ENCODE peak calls at places on chromosomes 13 and 19, in eight cellular contexts. O is HCT116, K is HepG2, L is lower leg skin, V is esophagus squamous epithelium, X is tibial nerve, F is H1, N is uterus. Q is an unnamed sample.

GRCh38 chr13:114049026-114049425 is 75.2 kb upstream of the C13orf46 start:
- DNase-seq in O (no peak), K (no peak), L (no peak), V (no peak), X (no peak), F (no peak), N (no peak), Q (no peak)

GRCh38 chr19:1130801-1131717 is 27.3 kb downstream of the GPX4 start:
- DNase-seq in O (no peak), K (no peak), L (no peak), V (no peak), X (no peak), F (no peak), N (no peak), Q (no peak)

GRCh38 chr19:2291185-2291751 is 9.3 kb upstream of the PEAK3 start:
- DNase-seq in O (no peak), K (no peak), L (no peak), V (no peak), X (no peak), F (no peak), N (no peak), Q (no peak)

GRCh38 chr13:64540468-64540867 is 2689.7 kb downstream of the PCDH9 start:
- DNase-seq in O (no peak), K (no peak), L (no peak), V (no peak), X (no peak), F (no peak), N (no peak), Q (no peak)

GRCh38 chr13:87295636-87296035 is 375.5 kb upstream of the SLITRK5 start:
- DNase-seq in O (no peak), K (no peak), L (no peak), V (no peak), X (no peak), F (no peak), N (no peak), Q (no peak)

GRCh38 chr19:39420769-39421168 is 8.3 kb downstream of the PLEKHG2 start:
- DNase-seq in O (no peak), K (no peak), L (no peak), V (no peak), X (no peak), F (no peak), N (no peak), Q (no peak)

GRCh38 chr19:45224645-45225044 is 20.6 kb downstream of the EXOC3L2 start:
- DNase-seq in O (no peak), K (no peak), L (no peak), V (no peak), X (no peak), F (no peak), N (no peak), Q (no peak)

GRCh38 chr13:25295228-25295627 is 6.2 kb upstream of the NUP58 start:
- DNase-seq in O (no peak), K (no peak), L (no peak), V (no peak), X (no peak), F (no peak), N (no peak), Q (no peak)

GRCh38 chr13:110225609-110226008 is 81.3 kb downstream of the COL4A1 start:
- DNase-seq in O (no peak), K (no peak), L (no peak), V (no peak), X (no peak), F (no peak), N (no peak), Q (no peak)

GRCh38 chr19:20616071-20616470 is 45.3 kb downstream of the ZNF626 start:
- DNase-seq in O (no peak), K (no peak), L (no peak), V (no peak), X (no peak), F (no peak), N (no peak), Q (no peak)
- TF ChIP-seq CTCF in O (no peak), K (no peak), L (no peak), V (no peak), X (no peak), F (no peak), N (no peak), Q (no peak)

GRCh38 chr19:46718157-46718933 is 1.4 kb upstream of the PRKD2 start:
- DNase-seq in O (no peak), K (no peak), L (no peak), V (no peak), X (no peak), F (no peak), N (no peak), Q (no peak)
- TF ChIP-seq POLR2A in O (no peak), K (no peak), L (no peak), V (no peak), X (no peak), F (no peak), N (no peak), Q (no peak)

DNA sequence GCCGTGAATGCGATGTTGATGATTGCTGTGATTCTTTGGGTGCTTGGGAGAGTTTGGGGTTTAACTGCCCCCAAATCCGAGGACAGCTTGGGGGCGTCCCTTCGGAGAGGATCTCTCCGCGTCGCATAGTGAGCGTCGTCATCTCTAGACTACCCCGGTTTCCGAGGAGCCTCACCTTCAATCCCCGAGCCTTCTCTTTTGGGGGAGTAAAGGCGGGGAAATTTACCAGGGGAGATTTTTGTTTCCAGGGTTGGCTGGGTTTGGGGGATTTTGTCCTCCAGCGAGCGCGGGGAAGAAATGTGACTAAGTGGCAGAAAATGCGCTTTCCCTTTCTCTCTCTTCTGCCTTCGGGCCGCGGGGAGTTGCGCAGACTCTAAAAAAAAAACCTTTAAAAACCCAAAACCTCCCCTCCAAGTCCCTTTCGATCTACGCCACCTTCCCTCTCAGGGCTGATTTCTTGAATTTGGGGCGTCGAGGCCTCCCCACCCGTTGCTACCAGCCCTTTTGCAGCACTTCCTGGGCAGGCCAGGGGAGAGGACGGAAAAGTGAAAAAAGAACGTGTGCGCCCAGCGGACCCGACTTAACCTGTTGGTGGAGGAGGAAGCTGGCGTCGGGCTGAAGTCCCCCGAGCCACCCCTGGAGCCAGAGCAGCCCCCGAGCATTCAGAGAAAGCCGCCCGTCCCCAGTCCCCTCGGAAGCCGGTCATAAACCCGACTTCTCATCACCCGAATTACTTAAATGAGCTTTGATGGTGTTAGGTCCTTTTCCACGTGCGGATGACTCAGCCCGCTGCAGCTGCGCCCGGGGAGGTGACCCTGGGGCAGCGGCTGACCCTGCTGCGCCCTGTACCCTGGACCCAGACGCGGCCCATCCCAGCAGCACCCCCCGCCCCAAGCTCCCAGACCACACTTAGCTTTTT is 17.7 kb downstream of the NFIX start:
- DNase-seq in O (no peak), K (peak; percentile 52), L (peak; percentile 74), V (no peak), X (peak; percentile 73), F (no peak), N (peak; percentile 84), Q (no peak)
- H3K4me3 ChIP-seq in O (peak overlapping the region; percentile 28), K (no peak overlapping the region), L (peak overlapping the region; percentile 7), V (peak overlapping the region; percentile 61), X (peak overlapping the region; percentile 46), F (no peak overlapping the region), N (peak overlapping the region; percentile 39), Q (peak overlapping the region; percentile 29)

DNA sequence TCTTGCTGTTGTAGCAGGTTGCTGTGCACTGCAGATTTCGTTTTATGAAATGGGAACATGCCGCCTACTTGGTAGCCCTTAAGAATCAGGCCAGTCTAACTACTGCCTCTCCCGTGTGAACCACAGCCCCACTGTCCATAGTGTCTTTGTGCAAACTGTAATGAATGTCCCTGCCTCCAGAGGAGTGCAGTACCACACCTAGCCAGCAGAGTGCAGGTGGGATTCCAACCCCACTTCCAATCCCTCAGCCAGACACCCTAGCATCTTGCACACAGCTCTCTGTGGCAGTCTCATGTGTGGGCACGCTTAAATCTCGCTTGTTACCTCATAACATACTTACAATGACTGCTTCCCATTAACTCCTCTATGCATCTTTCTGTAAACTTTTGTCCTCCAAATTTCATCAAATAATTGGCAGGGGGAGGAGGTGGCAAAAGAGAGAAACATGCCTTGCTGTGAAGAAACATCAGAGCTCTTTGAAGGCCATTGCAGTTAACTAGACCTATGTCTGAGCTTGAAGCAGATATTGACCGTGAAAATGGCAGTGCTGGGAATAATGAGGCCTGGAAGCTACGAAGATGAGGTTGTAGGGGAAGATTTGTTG is 47.2 kb downstream of the ZAR1L start:
- DNase-seq in O (peak; percentile 51), K (no peak), L (no peak), V (no peak), X (no peak), F (peak; percentile 65), N (no peak), Q (peak; percentile 26)
- TF ChIP-seq CTCF in O (peak; percentile 96), K (peak; percentile 71), L (no peak), V (peak; percentile 54), X (peak; percentile 21), F (peak; percentile 98), N (no peak), Q (peak; percentile 72)

GRCh38 chr19:54186934-54187381 is 2.4 kb downstream of the MBOAT7 start:
- DNase-seq in O (no peak), K (no peak), L (no peak), V (no peak), X (no peak), F (no peak), N (no peak), Q (no peak)
- TF ChIP-seq POLR2A in O (no peak), K (no peak), L (no peak), V (no peak), X (no peak), F (no peak), N (no peak), Q (no peak)

GRCh38 chr13:112741185-112741755 is 51.4 kb downstream of the ATP11A start:
- DNase-seq in O (no peak), K (no peak), L (no peak), V (no peak), X (no peak), F (no peak), N (no peak), Q (no peak)
- H3K4me3 ChIP-seq in O (no peak overlapping the region), K (no peak overlapping the region), L (no peak overlapping the region), V (no peak overlapping the region), X (no peak overlapping the region), F (no peak overlapping the region), N (no peak overlapping the region), Q (no peak overlapping the region)

DNA sequence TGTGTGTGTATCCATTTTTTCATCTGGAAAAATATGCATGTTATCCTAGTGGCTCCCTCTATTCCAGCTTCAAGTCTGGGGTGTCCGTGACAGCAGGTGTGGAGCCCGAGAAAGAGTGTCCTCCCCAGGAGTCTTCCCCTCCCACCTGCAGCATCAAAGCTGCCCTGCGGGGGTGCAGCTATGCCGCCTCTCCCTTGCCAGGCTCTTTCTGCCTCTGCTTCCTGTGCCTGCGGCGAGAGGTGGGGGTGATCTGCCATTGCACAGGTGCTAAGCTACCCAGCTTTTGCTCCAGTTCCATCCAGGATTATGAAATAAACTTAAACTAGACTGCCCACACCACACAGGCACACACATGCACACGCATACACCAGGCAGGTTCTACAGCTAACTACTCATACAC is 104.8 kb upstream of the CLDN10 start:
- DNase-seq in O (no peak), K (no peak), L (no peak), V (no peak), X (no peak), F (no peak), N (no peak), Q (no peak)
- TF ChIP-seq CTCF in O (no peak), K (no peak), L (no peak), V (no peak), X (no peak), F (no peak), N (no peak), Q (no peak)